ENCODE peak calls at places on chromosomes 16 and 17, in four cellular contexts. One of them, this sample, is unnamed.

GRCh38 chr17:41521574-41522261 is 3.0 kb upstream of the KRT15 start:
- DNase-seq in erythroblast: no peak
- DNase-seq in AG08395: peak
- DNase-seq in left colon: peak
- DNase-seq in this sample: no peak

GRCh38 chr17:45222273-45222993 is 748 bp downstream of the FMNL1 start:
- DNase-seq in AG08395: no peak
- DNase-seq in erythroblast: no peak
- DNase-seq in left colon: peak
- DNase-seq in this sample: no peak

GRCh38 chr16:87702325-87702811 is 63.4 kb downstream of the KLHDC4 start:
- DNase-seq in erythroblast: peak
- DNase-seq in left colon: peak
- DNase-seq in AG08395: peak
- DNase-seq in this sample: no peak

GRCh38 chr16:24091125-24091524 is 165.0 kb upstream of the CACNG3 start:
- DNase-seq in left colon: no peak
- DNase-seq in erythroblast: no peak
- DNase-seq in AG08395: no peak
- DNase-seq in this sample: no peak

GRCh38 chr16:87965973-87966667 is 14.9 kb downstream of the BANP start:
- DNase-seq in left colon: no peak
- DNase-seq in erythroblast: no peak
- DNase-seq in AG08395: peak
- DNase-seq in this sample: no peak

GRCh38 chr17:78257810-78258322 is 26.4 kb downstream of the TMEM235 start:
- DNase-seq in erythroblast: peak
- DNase-seq in AG08395: no peak
- DNase-seq in left colon: no peak
- DNase-seq in this sample: no peak

GRCh38 chr17:40545660-40546059 is 19.6 kb downstream of the CCR7 start:
- DNase-seq in left colon: peak
- DNase-seq in AG08395: no peak
- DNase-seq in erythroblast: no peak
- DNase-seq in this sample: no peak

GRCh38 chr17:9062399-9062902 is 41.1 kb downstream of the NTN1 start:
- DNase-seq in left colon: no peak
- DNase-seq in erythroblast: no peak
- DNase-seq in AG08395: no peak
- DNase-seq in this sample: no peak

GRCh38 chr17:68682913-68683312 is 81.7 kb upstream of the FAM20A start:
- DNase-seq in erythroblast: no peak
- DNase-seq in AG08395: no peak
- DNase-seq in left colon: no peak
- DNase-seq in this sample: no peak

GRCh38 chr16:51150894-51151320 is at the start of gene SALL1:
- DNase-seq in left colon: no peak
- DNase-seq in erythroblast: no peak
- DNase-seq in AG08395: no peak
- DNase-seq in this sample: no peak

GRCh38 chr17:5133311-5133710 is 17.5 kb downstream of the USP6 start:
- DNase-seq in AG08395: no peak
- DNase-seq in erythroblast: no peak
- DNase-seq in left colon: no peak
- DNase-seq in this sample: no peak

GRCh38 chr17:50559674-50560184 is 786 bp upstream of the CACNA1G start:
- DNase-seq in erythroblast: peak
- DNase-seq in left colon: peak
- DNase-seq in AG08395: peak
- DNase-seq in this sample: no peak

GRCh38 chr16:21563676-21564075 is 35.7 kb upstream of the METTL9 start:
- DNase-seq in left colon: no peak
- DNase-seq in AG08395: no peak
- DNase-seq in erythroblast: no peak
- DNase-seq in this sample: no peak

GRCh38 chr17:11921296-11921695 is 76.0 kb downstream of the ZNF18 start:
- DNase-seq in erythroblast: no peak
- DNase-seq in left colon: no peak
- DNase-seq in AG08395: no peak
- DNase-seq in this sample: no peak

GRCh38 chr16:83907926-83908325 is 9.0 kb downstream of the MLYCD start:
- DNase-seq in left colon: no peak
- DNase-seq in erythroblast: no peak
- DNase-seq in AG08395: no peak
- DNase-seq in this sample: no peak

GRCh38 chr17:42409467-42410351 is 13.3 kb downstream of the CAVIN1 start:
- DNase-seq in AG08395: peak
- DNase-seq in left colon: no peak
- DNase-seq in erythroblast: no peak
- DNase-seq in this sample: no peak

GRCh38 chr17:63998721-63999679 is 849 bp downstream of the PRR29 start:
- DNase-seq in left colon: no peak
- DNase-seq in AG08395: no peak
- DNase-seq in erythroblast: no peak
- DNase-seq in this sample: no peak

GRCh38 chr17:72555052-72555451 is 434.2 kb downstream of the SOX9 start:
- DNase-seq in erythroblast: no peak
- DNase-seq in left colon: no peak
- DNase-seq in AG08395: no peak
- DNase-seq in this sample: no peak

GRCh38 chr17:34556384-34556783 is 23.0 kb upstream of the TMEM132E start:
- DNase-seq in erythroblast: peak
- DNase-seq in left colon: no peak
- DNase-seq in AG08395: no peak
- DNase-seq in this sample: peak

GRCh38 chr16:8848939-8849391 is 19.8 kb downstream of the CARHSP1 start:
- DNase-seq in erythroblast: no peak
- DNase-seq in left colon: no peak
- DNase-seq in AG08395: peak
- DNase-seq in this sample: no peak

GRCh38 chr16:58503166-58503862 is 3.4 kb downstream of the NDRG4 start:
- DNase-seq in erythroblast: no peak
- DNase-seq in AG08395: no peak
- DNase-seq in left colon: no peak
- DNase-seq in this sample: no peak

GRCh38 chr17:17026163-17026562 is 16.1 kb upstream of the MPRIP start:
- DNase-seq in AG08395: no peak
- DNase-seq in erythroblast: no peak
- DNase-seq in left colon: no peak
- DNase-seq in this sample: no peak

GRCh38 chr17:59427425-59427921 is 96.0 kb downstream of the YPEL2 start:
- DNase-seq in erythroblast: no peak
- DNase-seq in left colon: no peak
- DNase-seq in AG08395: peak
- DNase-seq in this sample: no peak

GRCh38 chr16:72240949-72241348 is 69.0 kb upstream of the PMFBP1 start:
- DNase-seq in left colon: no peak
- DNase-seq in erythroblast: no peak
- DNase-seq in AG08395: no peak
- DNase-seq in this sample: no peak

GRCh38 chr17:50570516-50570915 is 10.0 kb downstream of the CACNA1G start:
- DNase-seq in erythroblast: no peak
- DNase-seq in AG08395: no peak
- DNase-seq in left colon: no peak
- DNase-seq in this sample: no peak

GRCh38 chr16:47617732-47618131 is 156.6 kb downstream of the PHKB start:
- DNase-seq in AG08395: no peak
- DNase-seq in erythroblast: no peak
- DNase-seq in left colon: no peak
- DNase-seq in this sample: no peak

This sample was measured in OCI-M1.